ENCODE peak calls at places on chromosome 22, in five cellular contexts. P is endothelial cell, J is upper lobe of right lung, N is AG04449, G is body of pancreas. C is an unnamed sample.

GRCh38 chr22:41620646-41621098 is at the start of gene DESI1:
- DNase-seq in P (no peak), J (no peak), N (no peak), G (peak), C (no peak)

GRCh38 chr22:32828150-32828549 is 26.6 kb downstream of the TIMP3 start:
- DNase-seq in P (no peak), J (no peak), N (no peak), G (no peak), C (no peak)

GRCh38 chr22:36767035-36767775 is 8.7 kb downstream of the IFT27 start:
- DNase-seq in P (no peak), J (peak), N (no peak), G (no peak), C (no peak)

GRCh38 chr22:23306926-23307325 is 126.6 kb downstream of the BCR start:
- DNase-seq in P (no peak), J (peak), N (no peak), G (no peak), C (no peak)

GRCh38 chr22:27686534-27686933 is 115.0 kb downstream of the MN1 start:
- DNase-seq in P (no peak), J (no peak), N (no peak), G (peak), C (no peak)

GRCh38 chr22:28222066-28222465 is 303.0 kb upstream of the PITPNB start:
- DNase-seq in P (no peak), J (no peak), N (no peak), G (no peak), C (no peak)

GRCh38 chr22:17815703-17816254 is 41.5 kb upstream of the BID start:
- DNase-seq in P (no peak), J (no peak), N (no peak), G (no peak), C (no peak)

GRCh38 chr22:19240813-19241592 is 50.5 kb downstream of the CLTCL1 start:
- DNase-seq in P (no peak), J (no peak), N (no peak), G (no peak), C (no peak)

GRCh38 chr22:36328635-36329216 is 59.0 kb downstream of the MYH9 start:
- DNase-seq in P (no peak), J (no peak), N (peak), G (peak), C (no peak)

GRCh38 chr22:23233084-23233501 is 52.8 kb downstream of the BCR start:
- DNase-seq in P (peak), J (no peak), N (no peak), G (no peak), C (no peak)

GRCh38 chr22:17370036-17370765 is 941 bp downstream of the CECR2 start:
- DNase-seq in P (peak), J (peak), N (no peak), G (no peak), C (peak)

GRCh38 chr22:39292002-39292401 is 27.4 kb downstream of the RPL3 start:
- DNase-seq in P (no peak), J (no peak), N (no peak), G (peak), C (no peak)
- TF ChIP-seq CTCF in P (no peak), J (no peak), N (no peak), G (no peak), C (no peak)

GRCh38 chr22:31148953-31149627 is 8.8 kb upstream of the PLA2G3 start:
- DNase-seq in P (peak), J (peak), N (no peak), G (peak), C (peak)
- TF ChIP-seq CTCF in P (peak), J (peak), N (peak), G (peak), C (peak)

GRCh38 chr22:46737105-46737975 is 712 bp downstream of the CERK start:
- DNase-seq in P (peak), J (no peak), N (no peak), G (peak), C (peak)
- TF ChIP-seq CTCF in P (no peak), J (no peak), N (no peak), G (no peak), C (no peak)

GRCh38 chr22:48494256-48494967 is 1333.3 kb downstream of the BRD1 start:
- DNase-seq in P (no peak), J (peak), N (no peak), G (no peak), C (no peak)

GRCh38 chr22:48494968-48495750 is 1332.5 kb downstream of the BRD1 start:
- DNase-seq in P (no peak), J (peak), N (no peak), G (no peak), C (no peak)

GRCh38 chr22:48496987-48497650 is 1330.6 kb downstream of the BRD1 start:
- DNase-seq in P (no peak), J (no peak), N (no peak), G (no peak), C (no peak)

GRCh38 chr22:48495751-48496080 is 1332.0 kb downstream of the BRD1 start:
- DNase-seq in P (no peak), J (no peak), N (no peak), G (no peak), C (no peak)

DNA sequence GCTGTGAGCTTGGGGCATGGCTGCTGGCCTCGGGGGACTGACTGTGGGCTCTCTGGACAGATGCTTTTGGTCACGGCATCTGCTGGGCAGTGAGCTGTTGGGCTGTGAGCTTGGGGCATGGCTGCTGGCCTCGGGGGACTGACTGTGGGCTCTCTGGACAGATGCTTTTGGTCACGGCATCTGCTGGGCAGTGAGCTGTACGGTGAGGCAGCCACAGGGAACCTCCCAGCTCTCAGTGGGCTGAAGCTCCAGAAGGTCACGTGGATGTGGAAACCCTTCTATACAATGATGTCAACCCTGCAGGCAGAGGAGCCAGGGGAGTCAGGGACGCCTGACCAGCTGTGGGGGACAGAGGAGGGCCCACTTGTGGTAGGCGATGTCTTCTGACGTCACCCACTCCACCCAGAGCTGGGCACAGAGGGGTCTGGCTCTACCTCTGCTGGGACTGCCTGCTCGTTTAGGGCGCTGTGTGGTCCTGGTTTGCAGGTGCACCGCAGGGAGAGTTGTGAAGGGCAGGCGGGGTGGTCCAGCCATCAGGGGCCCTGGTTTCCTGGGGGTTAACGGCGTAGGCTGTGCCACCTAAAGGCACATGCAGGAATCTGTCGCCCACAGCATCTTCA is 1331.3 kb downstream of the BRD1 start:
- DNase-seq in P (no peak), J (peak), N (no peak), G (no peak), C (no peak)
- TF ChIP-seq CTCF in P (no peak), J (no peak), N (no peak), G (no peak), C (no peak)

DNA sequence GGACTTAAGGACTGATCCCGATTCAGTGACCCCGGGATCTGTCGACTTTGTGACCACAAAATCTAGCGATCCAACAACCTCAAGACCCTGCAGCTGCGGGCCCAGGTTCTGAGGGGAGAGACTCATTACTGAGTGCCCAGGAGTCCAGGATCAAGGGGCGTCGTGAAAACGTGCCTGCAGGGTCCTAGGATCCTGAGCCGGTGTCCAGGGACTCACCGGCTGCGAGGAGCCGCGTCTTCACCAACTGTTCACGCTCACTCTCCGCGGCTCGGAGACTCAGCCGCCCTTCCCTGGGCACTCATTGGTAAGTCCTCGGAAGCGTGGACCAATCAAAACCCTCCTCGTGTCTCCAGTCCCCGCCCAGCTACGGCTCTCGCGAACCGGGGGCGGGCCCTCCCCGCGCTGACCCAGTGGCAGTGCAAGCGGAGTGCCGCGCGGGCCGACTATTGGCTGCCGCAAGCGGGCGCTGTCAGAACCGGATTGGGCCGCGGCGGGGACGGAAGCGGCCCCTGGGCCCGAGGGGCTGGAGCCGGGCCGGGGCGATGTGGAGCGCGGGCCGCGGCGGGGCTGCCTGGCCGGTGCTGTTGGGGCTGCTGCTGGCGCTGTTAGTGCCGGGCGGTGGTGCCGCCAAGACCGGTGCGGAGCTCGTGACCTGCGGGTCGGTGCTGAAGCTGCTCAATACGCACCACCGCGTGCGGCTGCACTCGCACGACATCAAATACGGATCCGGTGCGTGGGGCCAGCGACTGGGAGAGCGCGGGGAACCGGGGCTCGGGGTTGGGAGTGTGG is at the start of gene SDF2L1:
- DNase-seq in P (peak), J (peak), N (peak), G (peak), C (peak)
- TF ChIP-seq CTCF in P (no peak), J (peak), N (peak), G (no peak), C (peak)

GRCh38 chr22:50244420-50245213 is at the start of gene TUBGCP6:
- DNase-seq in P (peak), J (peak), N (peak), G (peak), C (peak)
- TF ChIP-seq CTCF in P (no peak), J (peak), N (peak), G (peak), C (peak)

C was measured in neural crest cell.